ENCODE peak calls at places on chromosomes 2 and 18, in four cellular contexts. T is uterus, Y is SK-N-SH, S is adipocyte. H is an unnamed sample.

GRCh38 chr2:3223080-3223923 is 154.3 kb downstream of the EIPR1 start:
- DNase-seq in T (no peak), S (no peak), Y (no peak), H (no peak)

GRCh38 chr2:227010433-227010832 is 153.6 kb downstream of the COL4A4 start:
- DNase-seq in T (no peak), S (no peak), Y (no peak), H (no peak)

GRCh38 chr2:221529177-221529942 is 42.7 kb downstream of the EPHA4 start:
- DNase-seq in T (no peak), Y (no peak), S (no peak), H (no peak)

GRCh38 chr2:2890901-2891300 is 486.7 kb downstream of the EIPR1 start:
- DNase-seq in S (no peak), Y (no peak), T (no peak), H (no peak)

GRCh38 chr2:41965886-41966285 is 81.9 kb upstream of the PKDCC start:
- DNase-seq in S (peak; percentile 28), Y (no peak), T (peak; percentile 67), H (no peak)

GRCh38 chr2:186460465-186460864 is 25.6 kb upstream of the ZC3H15 start:
- DNase-seq in T (no peak), Y (peak; percentile 16), S (peak; percentile 46), H (no peak)

GRCh38 chr2:23385748-23386421 is 906 bp downstream of the KLHL29 start:
- DNase-seq in S (peak; percentile 66), T (peak; percentile 28), Y (peak; percentile 84), H (peak; percentile 84)

GRCh38 chr2:85053802-85054201 is 79.4 kb upstream of the TCF7L1 start:
- DNase-seq in T (no peak), Y (no peak), S (peak; percentile 64), H (no peak)

GRCh38 chr18:48909721-48910120 is 41.0 kb downstream of the SMAD7 start:
- DNase-seq in S (no peak), T (no peak), Y (no peak), H (no peak)

GRCh38 chr2:175605599-175605988 is 396.5 kb downstream of the LNPK start:
- DNase-seq in Y (no peak), S (no peak), T (no peak), H (no peak)

GRCh38 chr2:19120941-19121750 is 237.3 kb downstream of the OSR1 start:
- DNase-seq in Y (no peak), S (peak; percentile 84), T (no peak), H (no peak)

GRCh38 chr2:204514439-204514838 is 30.8 kb upstream of the PARD3B start:
- DNase-seq in Y (no peak), T (no peak), S (no peak), H (no peak)

GRCh38 chr2:241665731-241666440 is 20.7 kb downstream of the DTYMK start:
- DNase-seq in T (no peak), S (no peak), Y (no peak), H (peak; percentile 35)

GRCh38 chr2:60465736-60466135 is 87.7 kb downstream of the BCL11A start:
- DNase-seq in T (no peak), Y (no peak), S (no peak), H (no peak)
- H3K4me3 ChIP-seq in T (no peak overlapping the region), Y (no peak overlapping the region), S (no peak overlapping the region), H (no peak overlapping the region)

GRCh38 chr2:1427086-1427485 is 13.8 kb downstream of the TPO start:
- DNase-seq in S (no peak), T (no peak), Y (no peak), H (no peak)
- H3K27me3 ChIP-seq in S (peaks cover 2% of the 10 kb centered on the region), T (no peaks in the 10 kb centered on the region), Y (no peaks in the 10 kb centered on the region), H (no peaks in the 10 kb centered on the region)

GRCh38 chr2:157628282-157628531 is 457 bp downstream of the ACVR1C start:
- DNase-seq in T (no peak), Y (no peak), S (no peak), H (no peak)
- H3K4me3 ChIP-seq in T (peak overlapping the region; percentile 17), Y (peak overlapping the region; percentile 58), S (peak overlapping the region; percentile 83), H (peak overlapping the region; percentile 46)

DNA sequence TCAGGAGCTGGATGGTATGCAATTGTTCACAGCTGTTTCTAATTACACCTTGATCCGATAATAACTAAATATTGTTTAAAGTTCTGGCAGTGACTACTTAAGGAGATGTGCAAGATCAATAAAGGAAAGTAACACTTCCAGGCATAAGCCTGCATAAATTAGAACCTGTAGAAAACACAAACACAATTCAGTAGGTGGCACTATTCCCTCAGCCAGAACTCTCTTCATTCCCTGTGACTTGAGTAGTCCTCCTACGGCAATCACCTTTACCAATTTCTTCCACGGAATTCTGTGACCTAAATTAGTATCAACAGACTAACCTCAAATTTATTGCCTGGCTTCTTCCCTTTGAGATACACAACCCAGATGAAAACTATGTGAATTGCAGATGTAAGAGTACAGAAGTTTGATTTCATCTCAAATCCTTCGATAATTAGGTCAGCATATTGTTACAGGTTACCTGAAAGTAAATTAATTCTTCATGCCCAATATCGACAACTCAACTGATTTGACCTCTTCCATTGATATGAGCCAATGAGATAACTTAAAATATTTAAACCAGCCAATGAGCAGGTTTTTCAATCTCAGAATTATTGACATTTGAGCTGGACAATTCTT is 137.8 kb downstream of the PID1 start:
- DNase-seq in S (peak; percentile 69), T (no peak), Y (peak; percentile 35), H (peak; percentile 27)
- H3K27me3 ChIP-seq in S (no peaks in the 10 kb centered on the region), T (no peaks in the 10 kb centered on the region), Y (no peaks in the 10 kb centered on the region), H (no peaks in the 10 kb centered on the region)

GRCh38 chr2:160612266-160612864 is 118.8 kb upstream of the RBMS1 start:
- DNase-seq in S (no peak), T (no peak), Y (no peak), H (no peak)

GRCh38 chr2:160614391-160614790 is 120.8 kb upstream of the RBMS1 start:
- DNase-seq in S (no peak), T (no peak), Y (no peak), H (no peak)

GRCh38 chr2:160615706-160616105 is 122.1 kb upstream of the RBMS1 start:
- DNase-seq in Y (no peak), T (no peak), S (no peak), H (no peak)

GRCh38 chr2:160613466-160614153 is 120.0 kb upstream of the RBMS1 start:
- DNase-seq in Y (no peak), S (peak; percentile 34), T (no peak), H (no peak)

GRCh38 chr2:160616149-160616548 is 122.5 kb upstream of the RBMS1 start:
- DNase-seq in S (no peak), T (no peak), Y (no peak), H (no peak)
- H3K4me3 ChIP-seq in S (no peak overlapping the region), T (no peak overlapping the region), Y (no peak overlapping the region), H (no peak overlapping the region)

H was measured in H7.